ENCODE peak calls at places on chromosomes 2 and 18, in four cellular contexts. A, Z, W and J are unnamed samples.

GRCh38 chr2:11624893-11625292 is 45.1 kb downstream of the NTSR2 start:
- DNase-seq in A (no peak), Z (no peak), W (no peak), J (no peak)

GRCh38 chr2:237566401-237567235 is at the start of gene PRLH:
- DNase-seq in W (no peak), A (no peak), Z (no peak), J (no peak)

GRCh38 chr2:28219134-28219533 is 173.5 kb upstream of the FOSL2 start:
- DNase-seq in Z (no peak), W (no peak), A (no peak), J (no peak)

GRCh38 chr18:50944245-50944917 is 23.5 kb upstream of the ELAC1 start:
- DNase-seq in W (no peak), A (no peak), Z (peak; percentile 15), J (no peak)

GRCh38 chr2:73451263-73451972 is 65.8 kb downstream of the ALMS1 start:
- DNase-seq in Z (no peak), W (no peak), A (no peak), J (no peak)

GRCh38 chr2:216389565-216389964 is 17.3 kb upstream of the MARCHF4 start:
- DNase-seq in A (no peak), W (no peak), Z (peak; percentile 91), J (no peak)

GRCh38 chr18:59927246-59927825 is 27.5 kb downstream of the PMAIP1 start:
- DNase-seq in W (no peak), Z (peak; percentile 52), A (no peak), J (peak; percentile 99)

GRCh38 chr2:110770696-110771425 is 38.5 kb downstream of the ACOXL start:
- DNase-seq in A (no peak), Z (peak; percentile 43), W (peak; percentile 35), J (peak; percentile 52)

GRCh38 chr2:33412920-33413319 is 63.5 kb upstream of the RASGRP3 start:
- DNase-seq in Z (peak; percentile 78), A (no peak), W (no peak), J (no peak)

GRCh38 chr2:109638807-109639206 is 24.6 kb downstream of the SOWAHC start:
- DNase-seq in W (no peak), A (no peak), Z (peak; percentile 81), J (no peak)
- H3K4me1 ChIP-seq in W (no peaks in the 10 kb centered on the region), A (peaks cover 1% of the 10 kb centered on the region), Z (no peaks in the 10 kb centered on the region), J (peaks cover 14% of the 10 kb centered on the region)

GRCh38 chr18:44680271-44681038 is at the start of gene SETBP1:
- DNase-seq in W (peak; percentile 66), A (peak; percentile 71), Z (peak; percentile 58), J (peak; percentile 73)
- TF ChIP-seq CTCF in W (no peak), A (no peak), Z (no peak), J (peak; percentile 40)

GRCh38 chr2:188414869-188415753 is 123.4 kb downstream of the GULP1 start:
- DNase-seq in W (no peak), A (no peak), Z (peak; percentile 11), J (no peak)

GRCh38 chr2:188416367-188416766 is 124.7 kb downstream of the GULP1 start:
- DNase-seq in W (no peak), Z (no peak), A (no peak), J (no peak)

GRCh38 chr2:188414412-188414811 is 122.7 kb downstream of the GULP1 start:
- DNase-seq in Z (peak; percentile 62), W (no peak), A (no peak), J (no peak)

GRCh38 chr2:188412190-188412589 is 120.5 kb downstream of the GULP1 start:
- DNase-seq in A (no peak), W (no peak), Z (no peak), J (no peak)

DNA sequence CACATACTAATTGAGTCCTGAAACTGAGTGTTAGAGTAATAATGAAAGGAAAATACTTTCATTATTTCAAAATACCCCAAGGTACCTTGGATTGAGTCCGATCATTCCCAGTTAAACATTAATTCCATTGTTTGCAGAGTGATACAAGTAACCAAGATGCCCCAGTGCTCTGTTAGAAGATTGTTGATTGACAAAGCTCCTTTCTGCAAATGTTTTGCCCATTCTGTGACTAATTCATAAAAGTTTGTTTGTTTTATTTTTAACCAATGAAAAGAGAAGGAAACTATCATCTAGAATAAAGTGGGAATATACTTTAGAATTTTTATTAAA is 124.0 kb downstream of the GULP1 start:
- DNase-seq in A (no peak), W (no peak), Z (no peak), J (no peak)
- H3K4me1 ChIP-seq in A (no peaks in the 10 kb centered on the region), W (no peaks in the 10 kb centered on the region), Z (no peaks in the 10 kb centered on the region), J (no peaks in the 10 kb centered on the region)

GRCh38 chr2:121992700-121993099 is 237.2 kb downstream of the TSN start:
- DNase-seq in A (no peak), W (no peak), Z (no peak), J (no peak)
- TF ChIP-seq CTCF in A (no peak), W (no peak), Z (no peak), J (no peak)

DNA sequence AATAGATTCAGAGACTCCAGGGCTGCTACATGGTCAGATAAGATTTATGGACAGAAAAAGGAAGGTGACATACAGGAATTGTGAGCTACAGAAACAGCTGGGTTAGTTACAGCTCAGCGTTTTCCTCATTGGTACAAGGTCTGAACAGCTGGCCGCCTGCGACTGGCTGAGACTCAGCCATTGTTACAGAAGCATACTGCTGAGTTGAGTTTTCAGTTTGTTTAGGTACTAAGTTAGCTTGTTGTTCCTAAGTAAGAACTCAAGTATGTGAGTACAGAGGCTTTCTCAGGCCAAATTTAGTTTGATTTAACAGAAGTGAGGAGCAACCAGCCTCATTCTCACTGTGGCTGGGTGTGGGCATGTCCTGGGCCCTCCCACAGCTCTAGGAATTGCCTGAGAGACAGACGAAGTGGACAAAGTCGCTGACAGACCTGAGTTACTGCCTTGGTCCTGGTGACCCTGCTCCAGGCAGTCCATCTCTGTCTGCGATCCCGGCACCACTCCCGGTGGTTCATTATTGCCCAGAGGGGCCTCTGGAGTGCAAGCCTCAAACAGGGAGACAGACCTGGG is 27.8 kb upstream of the RHOB start:
- DNase-seq in A (peak; percentile 57), Z (peak; percentile 40), W (no peak), J (no peak)
- H3K4me1 ChIP-seq in A (peaks cover 31% of the 10 kb centered on the region), Z (no peaks in the 10 kb centered on the region), W (peaks cover 35% of the 10 kb centered on the region), J (no peaks in the 10 kb centered on the region)

GRCh38 chr2:186907897-186908296 is 58.9 kb upstream of the ZSWIM2 start:
- DNase-seq in A (no peak), Z (no peak), W (no peak), J (no peak)

GRCh38 chr2:186909095-186909494 is 60.1 kb upstream of the ZSWIM2 start:
- DNase-seq in Z (no peak), A (no peak), W (no peak), J (no peak)

GRCh38 chr2:186903183-186903582 is 54.2 kb upstream of the ZSWIM2 start:
- DNase-seq in A (no peak), Z (peak; percentile 38), W (no peak), J (no peak)
- TF ChIP-seq CTCF in A (no peak), Z (peak; percentile 45), W (peak; percentile 54), J (peak; percentile 63)

GRCh38 chr18:13613099-13613498 is 113.3 kb downstream of the FAM210A start:
- DNase-seq in W (no peak), Z (no peak), A (no peak), J (no peak)
- H3K4me1 ChIP-seq in W (peaks cover 72% of the 10 kb centered on the region), Z (peaks cover 34% of the 10 kb centered on the region), A (peaks cover 16% of the 10 kb centered on the region), J (no peaks in the 10 kb centered on the region)

GRCh38 chr18:35122586-35123224 is 81.5 kb downstream of the MAPRE2 start:
- DNase-seq in Z (no peak), A (no peak), W (no peak), J (peak; percentile 4)
- TF ChIP-seq CTCF in Z (peak; percentile 15), A (no peak), W (peak; percentile 51), J (peak; percentile 48)